ENCODE peak calls at places on chromosomes 5 and 9, in six cellular contexts. Y is Peyer's patch, P is mammary epithelial cell, S is dorsolateral prefrontal cortex, T is GM23338, L is neural progenitor cell. J is an unnamed sample.

GRCh38 chr5:143258559-143259253 is 144.8 kb downstream of the NR3C1 start:
- DNase-seq in T (no peak), L (no peak), S (no peak), Y (no peak), P (peak; percentile 75), J (no peak)

GRCh38 chr5:138824924-138825863 is 49.9 kb downstream of the LRRTM2 start:
- DNase-seq in S (no peak), L (peak; percentile 25), T (peak; percentile 48), Y (no peak), P (no peak), J (no peak)

GRCh38 chr9:70165006-70165602 is 93.7 kb upstream of the SMC5 start:
- DNase-seq in P (no peak), L (peak; percentile 59), Y (no peak), S (no peak), T (no peak), J (no peak)

GRCh38 chr5:119218830-119219782 is 136.7 kb upstream of the TNFAIP8 start:
- DNase-seq in T (no peak), Y (no peak), P (no peak), S (no peak), L (no peak), J (no peak)

GRCh38 chr9:109918359-109919163 is 138.6 kb downstream of the PALM2AKAP2 start:
- DNase-seq in S (no peak), T (no peak), Y (no peak), L (no peak), P (no peak), J (no peak)

GRCh38 chr5:77947051-77947428 is 170.9 kb upstream of the TBCA start:
- DNase-seq in L (no peak), P (no peak), T (no peak), S (no peak), Y (no peak), J (no peak)

GRCh38 chr5:137734962-137735530 is 843 bp downstream of the KLHL3 start:
- DNase-seq in L (peak; percentile 56), Y (peak; percentile 53), S (no peak), P (peak; percentile 69), T (peak; percentile 62), J (no peak)

GRCh38 chr9:71592400-71592799 is 175.9 kb downstream of the CEMIP2 start:
- DNase-seq in T (no peak), L (no peak), Y (no peak), P (peak; percentile 64), S (no peak), J (no peak)

GRCh38 chr5:56279979-56280378 is 46.8 kb upstream of the ANKRD55 start:
- DNase-seq in P (no peak), S (no peak), T (no peak), L (no peak), Y (no peak), J (no peak)

GRCh38 chr5:177111720-177112394 is 21.7 kb upstream of the NSD1 start:
- DNase-seq in T (peak; percentile 91), P (no peak), S (peak; percentile 75), L (peak; percentile 86), Y (peak; percentile 76), J (peak; percentile 72)

GRCh38 chr5:139678751-139679750 is 30.9 kb downstream of the CXXC5 start:
- DNase-seq in P (no peak), L (no peak), T (no peak), Y (no peak), S (peak; percentile 74), J (no peak)

GRCh38 chr9:77647659-77648457 is at the start of gene GNA14:
- DNase-seq in P (peak; percentile 6), L (peak; percentile 72), T (peak; percentile 81), Y (no peak), S (no peak), J (no peak)

GRCh38 chr9:79807966-79808365 is 236.2 kb downstream of the TLE4 start:
- DNase-seq in S (no peak), P (no peak), Y (no peak), T (no peak), L (no peak), J (no peak)

GRCh38 chr9:130732131-130732530 is 38.6 kb downstream of the EXOSC2 start:
- DNase-seq in Y (no peak), T (peak; percentile 60), L (no peak), S (no peak), P (peak; percentile 15), J (no peak)

GRCh38 chr5:88536146-88536545 is 267.5 kb upstream of the TMEM161B start:
- DNase-seq in T (no peak), L (no peak), Y (no peak), S (no peak), P (peak; percentile 6), J (no peak)

GRCh38 chr9:7088598-7088997 is 330.8 kb downstream of the KDM4C start:
- DNase-seq in S (no peak), Y (no peak), P (no peak), T (no peak), L (no peak), J (no peak)

GRCh38 chr9:112327718-112328450 is 5.5 kb downstream of the PTBP3 start:
- DNase-seq in P (peak; percentile 57), T (no peak), L (no peak), S (no peak), Y (no peak), J (no peak)
- H3K27ac ChIP-seq in P (no peak overlapping the region), T (no peak overlapping the region), L (no peak overlapping the region), S (no peak overlapping the region), Y (no peak overlapping the region), J (no peak overlapping the region)

GRCh38 chr5:125451622-125452021 is 705.2 kb upstream of the ZNF608 start:
- DNase-seq in T (no peak), S (no peak), Y (no peak), P (peak; percentile 57), L (no peak), J (no peak)

GRCh38 chr5:125453011-125453410 is 706.6 kb upstream of the ZNF608 start:
- DNase-seq in T (no peak), L (no peak), P (no peak), Y (no peak), S (no peak), J (no peak)

GRCh38 chr5:125457617-125458016 is 711.2 kb upstream of the ZNF608 start:
- DNase-seq in P (no peak), T (no peak), S (no peak), L (no peak), Y (no peak), J (no peak)

GRCh38 chr5:125450803-125451202 is 704.4 kb upstream of the ZNF608 start:
- DNase-seq in P (no peak), L (no peak), T (no peak), S (no peak), Y (no peak), J (no peak)

DNA sequence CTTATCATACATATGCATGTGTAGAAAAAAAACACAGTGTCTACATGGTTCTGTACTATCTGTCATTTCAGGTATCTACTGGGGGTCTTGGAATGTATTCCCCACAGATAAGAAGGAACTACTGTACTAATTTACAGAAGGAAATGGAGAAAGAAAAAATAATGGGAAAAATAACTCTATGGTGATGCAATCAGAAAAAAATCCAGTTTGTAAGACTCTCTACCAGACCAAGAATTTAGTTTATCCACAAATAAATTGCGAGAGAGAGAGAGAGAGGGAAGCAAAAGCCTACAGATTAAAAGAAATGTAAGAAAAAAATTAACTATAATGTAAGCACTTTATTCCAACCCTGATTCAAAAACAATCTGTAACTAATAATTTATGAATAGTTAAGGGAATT is 708.6 kb upstream of the ZNF608 start:
- DNase-seq in P (no peak), L (no peak), T (no peak), Y (no peak), S (no peak), J (no peak)
- H3K27ac ChIP-seq in P (no peak overlapping the region), L (no peak overlapping the region), T (no peak overlapping the region), Y (no peak overlapping the region), S (no peak overlapping the region), J (no peak overlapping the region)

DNA sequence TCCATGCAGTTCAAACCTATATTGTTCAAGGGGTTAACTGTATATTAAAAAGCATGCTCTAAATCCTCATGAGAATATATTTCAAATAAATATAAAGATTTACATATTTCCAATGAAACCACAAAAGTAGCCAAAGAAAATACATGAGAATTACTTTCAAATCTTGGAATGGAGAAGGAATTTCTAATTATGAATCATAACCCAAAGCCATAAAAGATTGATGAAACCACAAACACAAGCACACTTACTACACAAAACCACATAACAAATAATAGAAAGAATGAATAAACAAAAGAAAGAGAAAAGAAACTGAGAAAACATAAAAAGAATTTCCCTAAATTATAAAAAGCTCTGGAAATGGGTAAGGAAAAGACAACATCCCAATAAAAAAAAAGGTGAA is 16.0 kb downstream of the ERP44 start:
- DNase-seq in L (no peak), S (no peak), T (no peak), Y (no peak), P (peak; percentile 39), J (no peak)
- H3K27ac ChIP-seq in L (no peak overlapping the region), S (no peak overlapping the region), T (no peak overlapping the region), Y (no peak overlapping the region), P (no peak overlapping the region), J (no peak overlapping the region)

GRCh38 chr9:101030022-101030391 is 1.5 kb downstream of the PLPPR1 start:
- DNase-seq in T (peak; percentile 8), P (no peak), L (peak; percentile 24), S (no peak), Y (no peak), J (no peak)
- H3K27ac ChIP-seq in T (no peak overlapping the region), P (no peak overlapping the region), L (no peak overlapping the region), S (no peak overlapping the region), Y (no peak overlapping the region), J (no peak overlapping the region)

DNA sequence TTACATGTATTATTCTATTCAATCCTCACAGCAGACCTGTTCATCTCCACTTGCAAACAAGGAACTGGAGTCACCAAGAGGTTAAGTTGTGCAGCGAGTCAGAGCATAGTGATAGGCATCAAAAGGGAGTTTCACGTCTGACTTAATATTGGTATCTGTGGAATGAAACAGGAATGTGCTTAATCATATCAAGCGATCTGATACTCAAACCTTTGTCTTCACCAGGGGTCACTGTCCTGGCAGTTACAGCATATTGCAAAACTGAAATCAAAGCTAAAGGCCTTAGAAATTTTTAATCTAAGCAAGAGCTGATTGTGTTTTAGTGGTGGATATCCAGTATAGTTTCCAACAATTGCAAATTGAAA is 271.6 kb downstream of the PLK2 start:
- DNase-seq in S (no peak), T (peak; percentile 8), L (peak; percentile 27), P (peak; percentile 91), Y (no peak), J (no peak)
- H3K27ac ChIP-seq in S (no peak overlapping the region), T (no peak overlapping the region), L (no peak overlapping the region), P (peak overlapping the region; percentile 86), Y (no peak overlapping the region), J (no peak overlapping the region)